ENCODE peak calls at places on chromosomes 5 and 9, in five cellular contexts. W is Panc1, F is lower leg skin, Y is GM20000, Q is fibroblast of the aortic adventitia. X is an unnamed sample.

GRCh38 chr5:158943057-158943456 is 156.7 kb downstream of the EBF1 start:
- DNase-seq in W (peak; percentile 85), F (no peak), Y (peak; percentile 23), Q (peak; percentile 91), X (peak; percentile 24)

GRCh38 chr9:87836951-87837715 is 45.5 kb upstream of the SPATA31E1 start:
- DNase-seq in W (no peak), F (no peak), Y (no peak), Q (peak; percentile 72), X (no peak)

GRCh38 chr5:141747152-141747640 is 65.2 kb upstream of the ARAP3 start:
- DNase-seq in W (no peak), F (no peak), Y (no peak), Q (peak; percentile 61), X (peak; percentile 52)

GRCh38 chr9:7154003-7154619 is 396.3 kb downstream of the KDM4C start:
- DNase-seq in W (no peak), F (no peak), Y (no peak), Q (no peak), X (no peak)

GRCh38 chr9:14813336-14814020 is 90.9 kb upstream of the CER1 start:
- DNase-seq in W (no peak), F (no peak), Y (no peak), Q (peak; percentile 11), X (no peak)

GRCh38 chr9:84750152-84750865 is 80.8 kb downstream of the NTRK2 start:
- DNase-seq in W (no peak), F (no peak), Y (no peak), Q (no peak), X (no peak)

GRCh38 chr5:969421-969839 is 39.2 kb upstream of the NKD2 start:
- DNase-seq in W (no peak), F (peak; percentile 83), Y (no peak), Q (peak; percentile 94), X (no peak)

GRCh38 chr5:31487510-31487909 is 44.4 kb downstream of the DROSHA start:
- DNase-seq in W (no peak), F (no peak), Y (no peak), Q (no peak), X (no peak)

GRCh38 chr9:126173929-126174328 is 152.7 kb upstream of the MVB12B start:
- DNase-seq in W (no peak), F (peak; percentile 68), Y (no peak), Q (no peak), X (no peak)

GRCh38 chr9:71036501-71036900 is 84.9 kb downstream of the TRPM3 start:
- DNase-seq in W (no peak), F (no peak), Y (no peak), Q (peak; percentile 60), X (peak; percentile 2)

GRCh38 chr9:128457207-128457606 is 1.4 kb downstream of the ODF2 start:
- DNase-seq in W (no peak), F (no peak), Y (no peak), Q (no peak), X (no peak)

GRCh38 chr9:115118471-115119156 is 657 bp upstream of the TNC start:
- DNase-seq in W (no peak), F (peak; percentile 85), Y (no peak), Q (peak; percentile 86), X (peak; percentile 49)

GRCh38 chr9:69193685-69194032 is 19.6 kb downstream of the TJP2 start:
- DNase-seq in W (no peak), F (no peak), Y (no peak), Q (no peak), X (no peak)

GRCh38 chr5:84287964-84288363 is 96.7 kb downstream of the EDIL3 start:
- DNase-seq in W (no peak), F (no peak), Y (no peak), Q (peak; percentile 88), X (peak; percentile 4)

GRCh38 chr5:127536687-127537086 is 19.2 kb downstream of the PRRC1 start:
- DNase-seq in W (no peak), F (no peak), Y (no peak), Q (peak; percentile 35), X (no peak)

GRCh38 chr5:112475747-112476435 is 56.8 kb upstream of the EPB41L4A start:
- DNase-seq in W (no peak), F (no peak), Y (no peak), Q (no peak), X (peak; percentile 30)

GRCh38 chr5:65512170-65512937 is 30.6 kb upstream of the ADAMTS6 start:
- DNase-seq in W (no peak), F (no peak), Y (no peak), Q (no peak), X (no peak)

GRCh38 chr5:37553720-37554402 is 174.7 kb downstream of the WDR70 start:
- DNase-seq in W (no peak), F (no peak), Y (no peak), Q (peak; percentile 73), X (no peak)

GRCh38 chr9:70607926-70608325 is 193.5 kb upstream of the KLF9 start:
- DNase-seq in W (no peak), F (no peak), Y (no peak), Q (no peak), X (no peak)

GRCh38 chr5:1181451-1182359 is 19.7 kb upstream of the SLC6A19 start:
- DNase-seq in W (no peak), F (no peak), Y (no peak), Q (no peak), X (no peak)

GRCh38 chr9:109421034-109421700 is 76.9 kb downstream of the PTPN3 start:
- DNase-seq in W (no peak), F (no peak), Y (no peak), Q (no peak), X (no peak)

DNA sequence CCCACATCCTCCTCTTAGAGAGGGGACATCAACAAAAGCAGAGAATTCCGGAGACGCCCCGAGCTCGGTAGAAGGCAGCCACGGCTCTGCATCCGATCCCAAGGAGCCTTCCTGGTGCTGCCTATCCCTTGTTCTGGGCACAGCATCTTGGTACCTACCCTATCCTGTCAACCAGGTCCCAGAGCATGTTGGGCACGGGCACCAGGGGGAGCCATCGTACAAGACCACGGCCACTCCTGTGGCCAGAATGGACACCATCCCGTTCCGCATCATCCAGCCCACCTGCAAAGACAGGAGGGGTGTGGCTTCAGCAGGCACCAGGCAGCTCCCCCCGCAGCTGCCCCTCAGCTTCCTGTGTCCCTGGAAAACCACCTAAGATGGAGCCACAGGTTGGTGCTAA is 62.7 kb upstream of the ZNF354A start:
- DNase-seq in W (no peak), F (no peak), Y (no peak), Q (no peak), X (no peak)
- TF ChIP-seq CTCF in W (peak; percentile 72), F (no peak), Y (no peak), Q (no peak), X (no peak)

GRCh38 chr5:173057062-173057924 is 1.1 kb downstream of the CREBRF start:
- DNase-seq in W (peak; percentile 95), F (peak; percentile 100), Y (peak; percentile 96), Q (peak; percentile 98), X (peak; percentile 100)
- TF ChIP-seq CTCF in W (no peak), F (no peak), Y (no peak), Q (peak; percentile 45), X (no peak)

DNA sequence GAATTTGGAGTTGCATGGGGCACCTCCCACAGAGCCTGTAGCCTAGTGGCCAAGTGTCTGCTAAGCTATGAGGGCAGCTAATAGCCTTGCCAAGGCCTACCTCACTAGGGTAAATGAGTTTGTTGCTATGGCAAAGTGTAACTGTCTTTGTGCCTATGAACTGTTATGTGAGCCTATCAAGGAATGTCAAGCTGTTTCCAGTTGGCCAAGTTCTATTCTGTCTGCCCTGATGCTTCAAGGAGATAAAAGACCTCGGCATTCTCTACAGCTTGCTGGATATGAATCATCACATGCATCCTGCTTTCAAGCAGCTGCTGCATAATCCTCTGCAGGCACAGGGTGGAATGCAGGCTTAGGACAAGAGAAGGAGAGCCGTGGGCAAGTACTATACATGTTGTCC is 69.8 kb upstream of the CCDC112 start:
- DNase-seq in W (no peak), F (no peak), Y (no peak), Q (peak; percentile 92), X (no peak)
- TF ChIP-seq CTCF in W (no peak), F (no peak), Y (no peak), Q (peak; percentile 17), X (no peak)

GRCh38 chr5:7592910-7593309 is 197.0 kb downstream of the ADCY2 start:
- DNase-seq in W (no peak), F (no peak), Y (peak; percentile 6), Q (no peak), X (no peak)
- TF ChIP-seq CTCF in W (peak; percentile 40), F (no peak), Y (no peak), Q (no peak), X (no peak)

DNA sequence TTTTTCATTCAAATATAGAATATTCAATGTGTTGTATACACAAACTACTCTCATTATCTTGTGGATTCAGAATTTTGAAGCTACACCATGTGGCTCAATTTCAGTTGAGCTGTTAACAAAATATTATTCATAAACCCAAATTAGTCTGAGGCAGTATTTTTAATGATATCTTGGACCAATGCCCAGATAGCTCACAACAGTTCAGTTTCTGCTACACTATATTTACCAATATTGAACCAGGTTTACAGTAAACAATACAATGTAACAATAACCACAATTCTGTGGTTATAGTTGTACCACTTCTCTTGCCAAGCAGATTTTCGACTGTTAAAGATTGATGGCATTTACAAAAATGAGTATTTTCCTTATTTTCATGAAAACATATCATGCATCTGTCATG is 99.9 kb downstream of the SSBP2 start:
- DNase-seq in W (no peak), F (no peak), Y (no peak), Q (no peak), X (no peak)
- TF ChIP-seq CTCF in W (no peak), F (no peak), Y (no peak), Q (no peak), X (no peak)

GRCh38 chr5:9198399-9198798 is 347.5 kb downstream of the SEMA5A start:
- DNase-seq in W (no peak), F (no peak), Y (no peak), Q (peak; percentile 36), X (no peak)
- TF ChIP-seq CTCF in W (no peak), F (no peak), Y (no peak), Q (no peak), X (no peak)

X was measured in Calu3.